ENCODE peak calls at places on chromosomes 1 and 21, in seven cellular contexts. J is activated naive CD4-positive, alpha-beta T cell; N is ovary; F is AG08395; B is activated CD8-positive, alpha-beta memory T cell treated with anti-CD3 and anti-CD28 coated beads for 1 hour; I is ascending aorta; C is NCI-H1092 treated with DMSO at 0.1 percent for 48 hours. E is an unnamed sample.

GRCh38 chr1:44078087-44078486 is 40.5 kb upstream of the KLF17 start:
- DNase-seq in J (no peak), N (no peak), F (no peak), B (no peak), I (no peak), C (no peak), E (no peak)

GRCh38 chr1:202214089-202214843 is 20.7 kb downstream of the LGR6 start:
- DNase-seq in J (no peak), N (no peak), F (no peak), B (no peak), I (no peak), C (peak; percentile 37), E (no peak)

GRCh38 chr21:38787461-38788274 is 18.1 kb upstream of the ETS2 start:
- DNase-seq in J (no peak), N (no peak), F (no peak), B (no peak), I (peak; percentile 58), C (no peak), E (peak; percentile 70)

GRCh38 chr21:39961251-39961650 is 94.0 kb downstream of the PCP4 start:
- DNase-seq in J (no peak), N (no peak), F (no peak), B (no peak), I (no peak), C (no peak), E (no peak)

GRCh38 chr1:41735587-41736290 is 183.0 kb downstream of the HIVEP3 start:
- DNase-seq in J (no peak), N (no peak), F (no peak), B (no peak), I (no peak), C (peak; percentile 18), E (no peak)

GRCh38 chr1:205316179-205316578 is 5.4 kb downstream of the NUAK2 start:
- DNase-seq in J (no peak), N (no peak), F (no peak), B (no peak), I (no peak), C (peak; percentile 53), E (no peak)

GRCh38 chr1:205824180-205824579 is 11.2 kb upstream of the SLC41A1 start:
- DNase-seq in J (no peak), N (no peak), F (no peak), B (no peak), I (no peak), C (no peak), E (no peak)

GRCh38 chr1:221664253-221664652 is 77.6 kb downstream of the DUSP10 start:
- DNase-seq in J (no peak), N (no peak), F (no peak), B (no peak), I (no peak), C (no peak), E (no peak)

GRCh38 chr1:78075621-78076020 is 29.9 kb downstream of the GIPC2 start:
- DNase-seq in J (no peak), N (no peak), F (no peak), B (no peak), I (no peak), C (no peak), E (no peak)

GRCh38 chr1:171142081-171142450 is 43.0 kb upstream of the FMO2 start:
- DNase-seq in J (no peak), N (peak; percentile 68), F (peak; percentile 24), B (no peak), I (peak; percentile 89), C (no peak), E (peak; percentile 38)

GRCh38 chr1:29849038-29849750 is 612.9 kb downstream of the PTPRU start:
- DNase-seq in J (no peak), N (no peak), F (peak; percentile 28), B (peak; percentile 15), I (peak; percentile 49), C (peak; percentile 62), E (no peak)

GRCh38 chr1:180927348-180927747 is 14.7 kb downstream of the KIAA1614 start:
- DNase-seq in J (no peak), N (no peak), F (no peak), B (no peak), I (no peak), C (peak; percentile 92), E (no peak)

GRCh38 chr1:58870298-58870676 is 86.4 kb upstream of the JUN start:
- DNase-seq in J (no peak), N (no peak), F (no peak), B (no peak), I (no peak), C (peak; percentile 88), E (peak; percentile 58)

GRCh38 chr21:25636727-25637126 is 2.3 kb upstream of the JAM2 start:
- DNase-seq in J (no peak), N (no peak), F (peak; percentile 4), B (no peak), I (no peak), C (no peak), E (no peak)

GRCh38 chr1:6503884-6504602 is 12.6 kb upstream of the PLEKHG5 start:
- DNase-seq in J (no peak), N (no peak), F (no peak), B (no peak), I (no peak), C (no peak), E (no peak)

GRCh38 chr1:228891134-228892034 is 156.1 kb downstream of the RHOU start:
- DNase-seq in J (no peak), N (no peak), F (no peak), B (no peak), I (no peak), C (no peak), E (no peak)

GRCh38 chr1:217622042-217622441 is 8.8 kb downstream of the GPATCH2 start:
- DNase-seq in J (no peak), N (no peak), F (no peak), B (no peak), I (no peak), C (no peak), E (no peak)

GRCh38 chr21:37614351-37614875 is 247.8 kb downstream of the DYRK1A start:
- DNase-seq in J (no peak), N (no peak), F (no peak), B (no peak), I (no peak), C (no peak), E (no peak)

GRCh38 chr1:226681652-226682493 is 57.2 kb downstream of the ITPKB start:
- DNase-seq in J (no peak), N (no peak), F (no peak), B (no peak), I (no peak), C (no peak), E (no peak)

GRCh38 chr1:31585736-31586365 is 9.5 kb downstream of the TINAGL1 start:
- DNase-seq in J (no peak), N (no peak), F (no peak), B (no peak), I (no peak), C (no peak), E (no peak)

GRCh38 chr1:1109743-1110142 is 6.1 kb downstream of the C1orf159 start:
- DNase-seq in J (no peak), N (no peak), F (no peak), B (no peak), I (no peak), C (no peak), E (peak; percentile 89)

GRCh38 chr1:181033128-181033798 is 520 bp upstream of the MR1 start:
- DNase-seq in J (no peak), N (peak; percentile 24), F (peak; percentile 32), B (no peak), I (peak; percentile 74), C (no peak), E (peak; percentile 29)

GRCh38 chr1:115642168-115643072 is 650 bp downstream of the VANGL1 start:
- DNase-seq in J (no peak), N (peak; percentile 25), F (peak; percentile 46), B (peak; percentile 17), I (no peak), C (peak; percentile 52), E (peak; percentile 73)

GRCh38 chr1:43466403-43466802 is 12.7 kb upstream of the HYI start:
- DNase-seq in J (no peak), N (no peak), F (no peak), B (no peak), I (no peak), C (no peak), E (no peak)

GRCh38 chr1:201377611-201378092 is at the start of gene TNNT2:
- DNase-seq in J (no peak), N (no peak), F (no peak), B (no peak), I (no peak), C (no peak), E (no peak)

GRCh38 chr1:168391759-168392681 is 111.3 kb downstream of the TBX19 start:
- DNase-seq in J (no peak), N (no peak), F (no peak), B (no peak), I (no peak), C (peak; percentile 76), E (no peak)

GRCh38 chr1:93845554-93846150 is 33.4 kb downstream of the DNTTIP2 start:
- DNase-seq in J (no peak), N (no peak), F (peak; percentile 63), B (no peak), I (peak; percentile 73), C (peak; percentile 62), E (peak; percentile 7)

GRCh38 chr1:204545202-204545601 is 29.0 kb downstream of the MDM4 start:
- DNase-seq in J (no peak), N (no peak), F (no peak), B (no peak), I (no peak), C (no peak), E (no peak)

GRCh38 chr1:91731815-91732214 is 154.1 kb downstream of the TGFBR3 start:
- DNase-seq in J (no peak), N (no peak), F (peak; percentile 27), B (no peak), I (no peak), C (no peak), E (no peak)

GRCh38 chr1:67437961-67438360 is 7.8 kb upstream of the SERBP1 start:
- DNase-seq in J (no peak), N (no peak), F (no peak), B (no peak), I (no peak), C (no peak), E (no peak)

GRCh38 chr1:21861602-21862429 is 49.8 kb downstream of the LDLRAD2 start:
- DNase-seq in J (no peak), N (no peak), F (peak; percentile 64), B (no peak), I (no peak), C (no peak), E (no peak)

GRCh38 chr1:60914982-60915381 is 167.4 kb upstream of the NFIA start:
- DNase-seq in J (no peak), N (no peak), F (no peak), B (no peak), I (no peak), C (no peak), E (no peak)

GRCh38 chr1:90223401-90223800 is 228.5 kb downstream of the ZNF326 start:
- DNase-seq in J (no peak), N (no peak), F (no peak), B (no peak), I (no peak), C (no peak), E (no peak)